ENCODE peak calls at places on chromosomes 4 and X, in six cellular contexts. C is nephron progenitor cell, T is fibroblast of pulmonary artery, I is ovary, R is IMR-90, B is upper lobe of right lung. A is an unnamed sample.

GRCh38 chr4:65819192-65819591 is 148.9 kb upstream of the EPHA5 start:
- DNase-seq in I (no peak), B (no peak), T (no peak), C (no peak), R (no peak), A (no peak)

GRCh38 chr4:121428721-121429120 is 47.9 kb upstream of the QRFPR start:
- DNase-seq in B (no peak), R (peak; percentile 22), I (no peak), C (no peak), T (peak; percentile 32), A (no peak)

GRCh38 chr4:139557506-139558110 is 1.6 kb upstream of the SETD7 start:
- DNase-seq in T (no peak), C (no peak), I (no peak), R (no peak), B (no peak), A (no peak)

GRCh38 chrX:138775501-138775900 is 64.0 kb upstream of the FGF13 start:
- DNase-seq in R (peak; percentile 21), I (no peak), B (no peak), C (no peak), T (peak; percentile 34), A (no peak)

GRCh38 chr4:1193206-1194027 is 21.0 kb upstream of the SPON2 start:
- DNase-seq in R (no peak), B (peak; percentile 50), C (no peak), I (peak; percentile 58), T (peak; percentile 31), A (no peak)

GRCh38 chrX:47283015-47283771 is 50.4 kb downstream of the USP11 start:
- DNase-seq in B (no peak), R (peak; percentile 65), T (peak; percentile 74), I (peak; percentile 36), C (peak; percentile 10), A (no peak)

GRCh38 chr4:48139688-48140087 is 5.6 kb upstream of the TXK start:
- DNase-seq in R (peak; percentile 32), I (no peak), C (no peak), B (no peak), T (peak; percentile 47), A (no peak)

GRCh38 chr4:137611998-137612700 is 79.9 kb upstream of the PCDH18 start:
- DNase-seq in C (no peak), T (no peak), B (no peak), I (no peak), R (no peak), A (no peak)

GRCh38 chrX:153628665-153629064 is 18.3 kb upstream of the DUSP9 start:
- DNase-seq in I (no peak), C (no peak), T (no peak), B (no peak), R (no peak), A (peak; percentile 14)

GRCh38 chr4:14566518-14566917 is 435.8 kb upstream of the CPEB2 start:
- DNase-seq in I (no peak), T (peak; percentile 4), C (no peak), B (no peak), R (peak; percentile 0), A (no peak)

GRCh38 chr4:48694824-48695223 is 85.3 kb downstream of the FRYL start:
- DNase-seq in T (no peak), C (no peak), I (no peak), R (no peak), B (no peak), A (no peak)

GRCh38 chr4:165756831-165757230 is 116.2 kb upstream of the TLL1 start:
- DNase-seq in I (no peak), B (no peak), T (no peak), R (no peak), C (no peak), A (no peak)

GRCh38 chr4:169795585-169795984 is 37.8 kb upstream of the HPF1 start:
- DNase-seq in I (no peak), C (peak; percentile 21), T (peak; percentile 18), R (no peak), B (no peak), A (no peak)

GRCh38 chr4:21697583-21697982 is 251.0 kb downstream of the KCNIP4 start:
- DNase-seq in B (no peak), R (no peak), I (peak; percentile 20), C (peak; percentile 57), T (no peak), A (no peak)

GRCh38 chr4:185840201-185840600 is 28.2 kb upstream of the SORBS2 start:
- DNase-seq in B (no peak), R (peak; percentile 33), I (no peak), T (no peak), C (no peak), A (no peak)

GRCh38 chr4:6319530-6320150 is 50.0 kb downstream of the WFS1 start:
- DNase-seq in B (no peak), I (no peak), C (no peak), R (no peak), T (no peak), A (no peak)

GRCh38 chrX:23901065-23901464 is 6.7 kb downstream of the APOO start:
- DNase-seq in T (peak; percentile 88), R (peak; percentile 84), C (no peak), I (no peak), B (no peak), A (peak; percentile 65)

GRCh38 chr4:24476209-24476781 is 108.1 kb downstream of the DHX15 start:
- DNase-seq in B (no peak), C (no peak), T (peak; percentile 46), I (no peak), R (peak; percentile 18), A (no peak)

GRCh38 chr4:10926025-10926424 is 241.5 kb upstream of the CLNK start:
- DNase-seq in R (no peak), B (no peak), I (no peak), T (no peak), C (no peak), A (no peak)

DNA sequence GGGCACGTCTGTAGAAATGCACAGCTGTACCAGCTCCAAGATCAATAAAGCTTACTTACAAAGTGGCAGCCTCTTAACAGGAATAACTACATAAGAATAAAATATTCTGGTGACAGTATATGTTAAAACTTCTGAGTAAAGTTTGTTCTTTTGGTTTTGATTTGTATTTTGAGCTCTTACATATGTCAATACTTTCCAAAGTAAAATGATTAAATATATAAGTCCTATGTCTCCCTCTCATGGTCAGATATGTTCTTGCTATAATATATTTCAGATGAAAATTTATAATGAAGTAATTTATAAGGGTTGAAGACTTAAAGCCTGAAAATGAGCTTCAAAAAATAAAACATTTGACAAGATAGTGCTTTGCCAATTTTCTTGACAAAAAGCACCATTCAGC is 254.4 kb downstream of the NPFFR2 start:
- DNase-seq in B (no peak), T (peak; percentile 44), I (no peak), C (no peak), R (peak; percentile 12), A (no peak)
- TF ChIP-seq CTCF in B (peak; percentile 15), T (peak; percentile 2), I (no peak), C (no peak), R (peak; percentile 27), A (no peak)

DNA sequence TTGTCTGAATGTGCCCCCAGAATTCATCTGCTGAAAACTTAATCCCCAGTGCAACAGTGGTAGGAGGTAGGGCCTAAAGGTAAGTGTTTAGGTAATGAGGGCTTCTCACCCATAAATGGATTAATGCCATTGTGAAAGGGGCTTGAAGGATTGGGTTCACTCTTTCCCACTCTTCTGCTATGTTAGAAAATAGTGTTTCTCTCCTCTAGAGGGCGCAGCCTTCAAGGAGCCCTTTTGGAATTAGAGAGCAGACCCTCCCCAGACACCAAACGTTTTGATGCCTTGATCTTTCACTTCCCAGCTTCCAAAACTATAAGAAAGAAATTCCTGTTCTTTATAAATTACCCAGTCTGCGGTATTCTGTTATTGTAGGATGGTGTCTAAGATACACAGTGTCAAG is 706.4 kb downstream of the SMARCA1 start:
- DNase-seq in C (peak; percentile 5), T (no peak), B (no peak), I (no peak), R (no peak), A (no peak)
- TF ChIP-seq CTCF in C (peak; percentile 61), T (no peak), B (peak; percentile 26), I (no peak), R (peak; percentile 2), A (peak; percentile 20)

GRCh38 chr4:159016527-159017137 is 86.2 kb upstream of the RAPGEF2 start:
- DNase-seq in B (no peak), T (peak; percentile 25), C (peak; percentile 33), R (peak; percentile 22), I (peak; percentile 34), A (no peak)
- TF ChIP-seq CTCF in B (no peak), T (peak; percentile 20), C (no peak), R (peak; percentile 18), I (no peak), A (no peak)

GRCh38 chrX:130264573-130264972 is 4.1 kb downstream of the ZNF280C start:
- DNase-seq in C (no peak), I (no peak), T (peak; percentile 20), R (peak; percentile 26), B (no peak), A (no peak)

GRCh38 chrX:130263016-130263415 is 5.7 kb downstream of the ZNF280C start:
- DNase-seq in T (no peak), R (peak; percentile 15), B (no peak), I (no peak), C (no peak), A (no peak)

GRCh38 chrX:130268500-130269170 is at the start of gene ZNF280C:
- DNase-seq in C (peak; percentile 77), R (peak; percentile 91), T (peak; percentile 94), I (peak; percentile 84), B (peak; percentile 95), A (peak; percentile 87)
- TF ChIP-seq CTCF in C (no peak), R (peak; percentile 42), T (peak; percentile 27), I (no peak), B (peak; percentile 37), A (no peak)

GRCh38 chrX:33211356-33212254 is at the start of gene DMD:
- DNase-seq in R (peak; percentile 84), I (peak; percentile 19), C (peak; percentile 3), B (no peak), T (peak; percentile 92), A (no peak)
- TF ChIP-seq CTCF in R (peak; percentile 4), I (no peak), C (no peak), B (no peak), T (no peak), A (no peak)

GRCh38 chrX:7996851-7997250 is 69.6 kb upstream of the PNPLA4 start:
- DNase-seq in T (no peak), R (no peak), C (no peak), B (no peak), I (no peak), A (no peak)

GRCh38 chrX:7993873-7994272 is 66.7 kb upstream of the PNPLA4 start:
- DNase-seq in C (no peak), I (no peak), T (no peak), B (no peak), R (peak; percentile 1), A (no peak)

DNA sequence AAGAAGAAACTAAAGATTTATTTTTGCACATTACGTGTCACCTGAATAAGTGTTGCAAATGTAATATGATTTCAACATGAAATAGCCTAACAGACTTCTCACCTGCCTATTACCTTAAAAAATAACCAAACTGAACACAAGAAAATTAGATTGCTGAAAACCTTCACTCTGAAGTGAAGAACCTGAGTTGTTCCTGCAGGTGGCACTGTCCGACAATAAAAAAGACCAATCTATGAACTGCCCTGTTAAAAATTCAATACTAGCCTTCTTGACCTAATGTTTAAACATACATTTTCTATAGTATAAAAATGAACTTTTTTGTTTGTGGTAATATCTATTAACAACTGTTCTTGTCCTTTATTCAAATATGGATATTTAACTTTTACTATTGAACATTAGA is 69.2 kb upstream of the PNPLA4 start:
- DNase-seq in B (no peak), R (peak; percentile 40), C (peak; percentile 43), I (no peak), T (peak; percentile 49), A (no peak)
- TF ChIP-seq CTCF in B (peak; percentile 55), R (peak; percentile 58), C (peak; percentile 71), I (peak; percentile 13), T (peak; percentile 50), A (peak; percentile 62)

GRCh38 chr4:2696423-2696822 is 59.7 kb downstream of the TNIP2 start:
- DNase-seq in T (no peak), B (no peak), I (no peak), R (no peak), C (peak; percentile 14), A (no peak)
- TF ChIP-seq CTCF in T (no peak), B (no peak), I (no peak), R (no peak), C (no peak), A (no peak)

A was measured in CD14-positive monocyte.